ENCODE peak calls at places on chromosomes 5 and 9, in four cellular contexts. F is osteocyte, K is cardiac muscle cell, V is GM12865. H is an unnamed sample.
A peak's percentile ranks its signal among the peaks of the same experiment; 100 is the strongest.

GRCh38 chr5:105131045-105131444 is 1568.5 kb upstream of the NUDT12 start:
- DNase-seq in F (no peak), K (no peak), V (no peak), H (no peak)

GRCh38 chr9:20558609-20559016 is 63.7 kb downstream of the MLLT3 start:
- DNase-seq in F (no peak), K (peak; percentile 66), V (peak; percentile 65), H (peak; percentile 29)

GRCh38 chr5:42984307-42984706 is 55.8 kb downstream of the ANXA2R start:
- DNase-seq in F (no peak), K (no peak), V (no peak), H (no peak)

GRCh38 chr5:109719978-109720377 is 30.3 kb downstream of the MAN2A1 start:
- DNase-seq in F (no peak), K (no peak), V (no peak), H (no peak)

GRCh38 chr5:180555168-180555921 is 36.0 kb downstream of the SCGB3A1 start:
- DNase-seq in F (no peak), K (no peak), V (no peak), H (no peak)

GRCh38 chr5:149551227-149552037 is at the start of gene CSNK1A1:
- DNase-seq in F (peak; percentile 100), K (peak; percentile 99), V (peak; percentile 99), H (peak; percentile 96)

GRCh38 chr5:98307811-98308210 is 465.7 kb upstream of the RGMB start:
- DNase-seq in F (no peak), K (peak; percentile 51), V (no peak), H (no peak)

GRCh38 chr9:123322771-123323481 is 33.1 kb upstream of the CRB2 start:
- DNase-seq in F (no peak), K (no peak), V (peak; percentile 79), H (no peak)

GRCh38 chr9:27206041-27206440 is 90.9 kb downstream of the EQTN start:
- DNase-seq in F (no peak), K (no peak), V (no peak), H (no peak)

GRCh38 chr9:69678843-69679538 is 6.8 kb upstream of the APBA1 start:
- DNase-seq in F (no peak), K (no peak), V (no peak), H (no peak)

GRCh38 chr5:68314465-68314864 is 98.9 kb downstream of the PIK3R1 start:
- DNase-seq in F (no peak), K (no peak), V (no peak), H (no peak)

GRCh38 chr9:79524266-79524665 is 47.5 kb upstream of the TLE4 start:
- DNase-seq in F (no peak), K (peak; percentile 3), V (no peak), H (no peak)

GRCh38 chr5:168529361-168530234 is 493 bp downstream of the FBLL1 start:
- DNase-seq in F (no peak), K (peak; percentile 15), V (no peak), H (no peak)

GRCh38 chr5:28542968-28543367 is 1504.6 kb upstream of the CDH9 start:
- DNase-seq in F (no peak), K (peak; percentile 84), V (no peak), H (no peak)

GRCh38 chr9:93223241-93224180 is 39.6 kb downstream of the WNK2 start:
- DNase-seq in F (no peak), K (peak; percentile 54), V (no peak), H (peak; percentile 65)

GRCh38 chr5:173789031-173789920 is 98.9 kb upstream of the CPEB4 start:
- DNase-seq in F (no peak), K (peak; percentile 73), V (peak; percentile 59), H (peak; percentile 20)

GRCh38 chr5:107670927-107671741 is at the start of gene EFNA5:
- DNase-seq in F (peak; percentile 87), K (peak; percentile 63), V (peak; percentile 90), H (no peak)

GRCh38 chr9:130912932-130913598 is 16.5 kb upstream of the QRFP start:
- DNase-seq in F (no peak), K (peak; percentile 59), V (no peak), H (no peak)

GRCh38 chr5:157977957-157978505 is 119.1 kb upstream of the CLINT1 start:
- DNase-seq in F (no peak), K (no peak), V (no peak), H (no peak)

GRCh38 chr5:65834306-65834705 is 92.1 kb upstream of the ERBIN start:
- DNase-seq in F (no peak), K (no peak), V (no peak), H (no peak)

GRCh38 chr9:95506438-95506691 is 10.4 kb downstream of the PTCH1 start:
- DNase-seq in F (no peak), K (peak; percentile 63), V (peak; percentile 74), H (no peak)

GRCh38 chr9:71506821-71507220 is 261.5 kb downstream of the CEMIP2 start:
- DNase-seq in F (no peak), K (peak; percentile 52), V (no peak), H (no peak)

GRCh38 chr5:1324719-1325190 is 20.1 kb downstream of the CLPTM1L start:
- DNase-seq in F (no peak), K (no peak), V (no peak), H (no peak)

GRCh38 chr9:137294684-137295312 is 7.3 kb downstream of the NRARP start:
- DNase-seq in F (no peak), K (peak; percentile 64), V (peak; percentile 35), H (no peak)

GRCh38 chr5:10585120-10585915 is 21.4 kb downstream of the ANKRD33B start:
- DNase-seq in F (peak; percentile 83), K (no peak), V (no peak), H (no peak)

GRCh38 chr5:161314033-161314432 is 232.5 kb downstream of the GABRB2 start:
- DNase-seq in F (no peak), K (no peak), V (peak; percentile 12), H (no peak)

GRCh38 chr9:23779220-23779619 is 46.8 kb downstream of the ELAVL2 start:
- DNase-seq in F (no peak), K (no peak), V (no peak), H (no peak)

GRCh38 chr9:128503870-128504269 is 649 bp upstream of the GLE1 start:
- DNase-seq in F (no peak), K (peak; percentile 36), V (peak; percentile 38), H (no peak)

GRCh38 chr5:92909545-92909962 is 671.5 kb downstream of the NR2F1-AS1 start:
- DNase-seq in F (no peak), K (peak; percentile 57), V (no peak), H (no peak)

GRCh38 chr9:33687779-33688178 is 107.6 kb upstream of the PRSS3 start:
- DNase-seq in F (no peak), K (peak; percentile 40), V (no peak), H (no peak)

GRCh38 chr9:98523231-98523901 is 185.4 kb downstream of the GABBR2 start:
- DNase-seq in F (no peak), K (peak; percentile 62), V (no peak), H (no peak)

GRCh38 chr5:38500861-38501260 is 55.6 kb downstream of the LIFR start:
- DNase-seq in F (no peak), K (peak; percentile 22), V (no peak), H (peak; percentile 51)

GRCh38 chr5:143061161-143061945 is 291.2 kb downstream of the ARHGAP26 start:
- DNase-seq in F (no peak), K (peak; percentile 37), V (no peak), H (no peak)

GRCh38 chr9:115099891-115100290 is 18.1 kb downstream of the TNC start:
- DNase-seq in F (no peak), K (no peak), V (no peak), H (no peak)

GRCh38 chr9:110880123-110880522 is 158.1 kb downstream of the LPAR1 start:
- DNase-seq in F (no peak), K (peak; percentile 69), V (no peak), H (peak; percentile 91)

GRCh38 chr9:110871736-110872135 is 166.5 kb downstream of the LPAR1 start:
- DNase-seq in F (no peak), K (no peak), V (no peak), H (no peak)

GRCh38 chr9:110869931-110870330 is 168.3 kb downstream of the LPAR1 start:
- DNase-seq in F (no peak), K (no peak), V (no peak), H (no peak)

GRCh38 chr9:110877376-110877775 is 160.9 kb downstream of the LPAR1 start:
- DNase-seq in F (no peak), K (no peak), V (no peak), H (no peak)

DNA sequence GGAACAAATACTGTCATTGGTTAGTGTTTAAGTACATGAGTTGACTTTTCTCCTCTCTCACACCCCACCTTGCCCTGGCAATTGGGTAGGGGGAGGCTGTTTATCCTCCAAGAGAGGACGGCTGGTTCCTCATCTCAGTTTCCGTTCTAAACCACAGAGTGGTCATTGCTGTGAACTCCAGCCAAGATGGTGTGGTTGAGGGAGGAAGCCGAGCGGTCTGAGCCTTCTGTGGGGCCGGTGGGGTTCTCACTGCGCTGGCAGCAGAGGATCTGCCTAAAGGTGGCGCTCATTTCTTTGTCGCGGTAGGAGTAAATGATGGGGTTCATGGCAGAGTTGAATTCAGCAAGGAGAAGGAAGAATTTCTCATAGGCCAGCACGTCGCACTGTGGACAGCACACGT is 163.0 kb downstream of the LPAR1 start:
- DNase-seq in F (no peak), K (no peak), V (peak; percentile 63), H (no peak)
- TF ChIP-seq CTCF in F (no peak), K (no peak), V (peak; percentile 21), H (peak; percentile 8)

GRCh38 chr5:112707187-112708179 is 30.2 kb upstream of the APC start:
- DNase-seq in F (peak; percentile 99), K (peak; percentile 99), V (peak; percentile 99), H (peak; percentile 98)
- TF ChIP-seq CTCF in F (no peak), K (no peak), V (no peak), H (no peak)

GRCh38 chr5:102749416-102750021 is 5.6 kb upstream of the PAM start:
- DNase-seq in F (no peak), K (no peak), V (no peak), H (no peak)

GRCh38 chr5:102747386-102748166 is 7.5 kb upstream of the PAM start:
- DNase-seq in F (no peak), K (no peak), V (no peak), H (no peak)

GRCh38 chr5:102753889-102754498 is 1.1 kb upstream of the PAM start:
- DNase-seq in F (no peak), K (peak; percentile 3), V (no peak), H (no peak)

GRCh38 chr5:102754499-102755424 is at the start of gene PAM:
- DNase-seq in F (peak; percentile 91), K (peak; percentile 80), V (peak; percentile 89), H (peak; percentile 22)

GRCh38 chr5:102750435-102750834 is 4.7 kb upstream of the PAM start:
- DNase-seq in F (no peak), K (no peak), V (no peak), H (no peak)
- TF ChIP-seq CTCF in F (no peak), K (no peak), V (no peak), H (no peak)

DNA sequence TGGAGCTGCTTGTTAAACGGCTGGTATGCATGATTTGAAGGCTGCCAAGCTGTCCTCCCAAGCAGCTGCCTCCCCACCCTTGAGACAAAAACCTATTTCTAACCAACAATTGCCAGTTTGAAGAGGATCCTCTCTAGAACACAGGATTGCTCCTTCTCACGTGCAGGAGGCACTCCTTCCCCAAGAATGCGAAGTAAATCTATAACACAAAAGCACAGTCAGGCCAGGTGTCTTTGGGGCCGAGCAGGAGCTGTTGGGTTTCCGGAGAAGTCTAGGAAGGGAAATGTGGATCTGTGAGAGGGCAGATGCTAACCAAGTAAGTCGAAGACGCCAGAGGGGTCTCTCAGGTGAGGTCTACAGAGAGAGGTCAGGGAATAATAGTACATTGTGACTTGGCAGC is 35.4 kb upstream of the GNPDA1 start:
- DNase-seq in F (no peak), K (no peak), V (no peak), H (no peak)
- TF ChIP-seq CTCF in F (no peak), K (no peak), V (no peak), H (no peak)

GRCh38 chr5:29720954-29721353 is 1472.5 kb upstream of the CDH6 start:
- DNase-seq in F (no peak), K (no peak), V (no peak), H (no peak)
- TF ChIP-seq CTCF in F (no peak), K (no peak), V (no peak), H (no peak)